ENCODE peak calls at places on chromosomes 3 and 15, in six cellular contexts. H is CD8-positive, alpha-beta T cell; T is AG09309; B is fibroblast of mammary gland; U is transverse colon; F is cardiac fibroblast. A is an unnamed sample.

GRCh38 chr3:23096041-23096440 is 107.1 kb upstream of the UBE2E2 start:
- DNase-seq in T (no peak), H (no peak), B (no peak), U (no peak), F (peak), A (no peak)

GRCh38 chr15:37940886-37941285 is 6.4 kb downstream of the TMCO5A start:
- DNase-seq in T (no peak), B (no peak), U (no peak), F (no peak), H (no peak), A (no peak)

GRCh38 chr3:179898024-179898423 is 138.7 kb downstream of the PEX5L start:
- DNase-seq in U (no peak), H (no peak), F (peak), B (peak), T (no peak), A (no peak)

GRCh38 chr15:29183071-29183831 is 86.4 kb downstream of the NSMCE3 start:
- DNase-seq in T (peak), H (no peak), U (no peak), F (peak), B (no peak), A (peak)

GRCh38 chr3:11290743-11291680 is 18.8 kb downstream of the ATG7 start:
- DNase-seq in T (peak), U (no peak), B (peak), H (peak), F (peak), A (peak)

GRCh38 chr15:43204016-43204901 is 16.6 kb downstream of the EPB42 start:
- DNase-seq in H (peak), F (peak), B (peak), U (no peak), T (peak), A (peak)

GRCh38 chr3:172317984-172318383 is 130.3 kb downstream of the GHSR start:
- DNase-seq in H (no peak), U (peak), F (peak), B (peak), T (peak), A (peak)

GRCh38 chr3:136988651-136989050 is 30.9 kb downstream of the IL20RB start:
- DNase-seq in U (no peak), T (no peak), F (no peak), B (no peak), H (no peak), A (no peak)

GRCh38 chr15:89828324-89829145 is 13.9 kb upstream of the ANPEP start:
- DNase-seq in T (no peak), B (peak), F (peak), U (peak), H (no peak), A (peak)

DNA sequence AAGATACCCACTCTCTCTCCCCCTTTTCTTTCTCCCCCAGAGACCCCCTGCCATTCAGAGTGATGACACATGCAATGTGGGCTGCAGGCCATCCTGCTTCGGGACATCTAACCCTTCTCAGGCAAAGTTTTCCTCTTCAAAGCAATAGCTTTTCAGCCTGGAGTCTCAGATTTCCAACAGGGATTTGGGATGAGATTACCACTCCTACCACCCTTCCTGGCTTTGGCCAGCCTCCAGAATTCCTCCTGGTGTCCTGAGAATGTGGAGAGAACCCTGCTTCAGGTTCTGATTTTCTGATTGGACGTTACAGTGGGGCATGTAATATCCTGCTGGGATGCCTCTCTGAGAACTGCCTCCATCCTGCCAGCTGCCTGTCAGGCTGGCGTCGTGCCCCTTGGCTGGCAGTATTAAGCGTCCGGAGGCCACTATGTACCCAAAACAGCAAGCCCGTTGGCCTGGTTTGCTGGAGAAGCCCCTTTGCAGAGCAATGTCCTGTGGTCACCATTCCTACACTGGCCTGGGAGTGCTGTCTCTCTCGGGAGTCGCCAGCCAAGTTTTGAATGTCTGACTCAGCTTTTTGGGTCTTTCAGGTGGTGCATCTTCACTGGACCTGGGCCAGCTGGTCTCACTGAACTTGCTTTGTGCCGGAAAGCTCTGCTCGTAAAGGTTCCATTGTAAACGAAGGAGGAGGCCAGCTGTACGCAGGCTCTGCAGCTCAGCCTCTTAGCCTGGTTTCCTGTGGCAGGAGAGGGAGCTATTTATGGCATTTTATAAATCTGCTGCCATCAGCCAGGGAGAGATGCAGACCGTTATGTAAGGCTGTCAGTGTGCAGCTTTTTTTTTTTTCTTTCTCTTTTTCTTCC is 19.2 kb upstream of the TRAK1 start:
- DNase-seq in B (peak), U (peak), H (no peak), T (peak), F (peak), A (peak)
- H3K4me3 ChIP-seq in B (peak), U (no peak), H (no peak), T (peak), F (no peak), A (peak)

GRCh38 chr3:126655887-126656286 is 963 bp upstream of the TXNRD3 start:
- DNase-seq in H (no peak), B (no peak), F (no peak), U (no peak), T (no peak), A (no peak)

GRCh38 chr3:126656376-126657134 is 1.6 kb upstream of the TXNRD3 start:
- DNase-seq in F (no peak), U (no peak), H (no peak), T (no peak), B (no peak), A (no peak)

GRCh38 chr3:126658584-126658983 is 3.7 kb upstream of the TXNRD3 start:
- DNase-seq in B (no peak), F (no peak), H (no peak), T (no peak), U (no peak), A (no peak)

GRCh38 chr3:126657901-126658300 is 3.0 kb upstream of the TXNRD3 start:
- DNase-seq in U (no peak), H (no peak), F (no peak), B (no peak), T (no peak), A (no peak)

DNA sequence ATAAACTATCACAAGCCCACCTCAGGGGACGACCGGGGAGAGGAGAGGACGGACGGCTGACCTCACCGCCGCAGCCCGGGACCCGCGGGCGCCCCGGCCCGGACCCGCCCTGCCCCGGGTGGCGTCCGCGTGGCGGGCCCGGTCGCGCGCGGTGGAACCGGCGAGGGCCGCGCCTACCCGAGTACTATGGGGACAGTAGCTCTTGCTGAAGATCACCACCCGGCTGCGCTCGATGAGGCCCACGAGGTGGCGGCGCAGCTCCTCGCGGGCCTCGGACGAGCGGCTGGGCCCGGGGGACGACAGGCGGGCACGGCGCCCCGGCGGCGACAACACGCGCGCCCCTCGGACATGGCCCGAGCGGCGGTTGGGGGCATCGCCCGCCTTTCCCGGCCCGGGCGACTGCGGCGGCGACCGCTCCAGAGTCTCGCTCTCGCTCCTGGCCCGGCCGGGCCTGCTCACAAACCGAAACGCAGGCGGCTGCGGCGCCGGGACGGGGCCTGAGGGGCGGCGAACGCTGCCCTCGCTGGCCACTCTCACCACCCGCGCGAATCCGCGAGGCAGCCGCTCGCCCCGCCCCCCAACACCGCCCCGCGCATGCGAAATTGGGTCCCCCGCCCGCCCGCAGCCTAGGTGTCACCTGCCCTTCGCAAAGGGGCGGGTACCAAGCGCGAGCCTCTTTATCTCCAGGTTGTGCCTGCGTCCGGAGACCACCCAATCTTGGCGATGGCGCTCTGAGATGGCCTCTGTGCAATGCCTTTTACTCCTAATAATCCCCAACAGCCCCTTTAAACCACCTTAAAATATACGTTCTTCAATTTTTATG is at the start of gene TXNRD3:
- DNase-seq in U (peak), F (peak), T (no peak), H (peak), B (peak), A (peak)
- TF ChIP-seq CTCF in U (no peak), F (no peak), T (no peak), H (no peak), B (no peak), A (no peak)

GRCh38 chr15:91263632-91264477 is 163.8 kb downstream of the SV2B start:
- DNase-seq in B (peak), T (no peak), U (peak), H (no peak), F (peak), A (no peak)
- H3K4me3 ChIP-seq in B (no peak), T (no peak), U (no peak), H (no peak), F (no peak), A (no peak)

GRCh38 chr3:32391643-32392529 is at the start of gene CMTM7:
- DNase-seq in B (peak), F (peak), U (peak), T (no peak), H (peak), A (peak)
- TF ChIP-seq CTCF in B (no peak), F (no peak), U (no peak), T (no peak), H (no peak), A (no peak)

DNA sequence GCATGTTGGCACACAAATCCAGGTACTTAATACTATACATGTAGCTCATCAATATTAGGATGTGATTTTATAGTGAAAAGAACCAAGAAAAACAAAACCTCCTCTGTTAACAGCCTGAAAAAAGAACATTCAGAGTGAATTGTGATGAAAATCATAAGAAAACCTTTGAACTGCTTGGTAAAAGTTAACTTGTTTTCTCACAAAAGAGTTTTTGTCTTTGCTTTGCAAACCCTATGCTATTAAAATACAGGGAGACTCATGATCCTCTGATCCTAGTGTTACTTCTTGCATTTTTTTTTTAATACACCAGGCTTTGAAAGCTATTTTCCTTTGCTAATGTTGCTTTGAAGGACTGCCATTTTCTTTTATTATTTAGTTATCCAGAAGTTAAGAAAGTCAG is 23.7 kb downstream of the QTRT2 start:
- DNase-seq in H (no peak), T (no peak), F (no peak), B (no peak), U (no peak), A (no peak)
- H3K4me3 ChIP-seq in H (no peak), T (no peak), F (no peak), B (no peak), U (no peak), A (no peak)

GRCh38 chr3:175941352-175941751 is 1082.2 kb downstream of the NAALADL2 start:
- DNase-seq in H (no peak), B (peak), T (no peak), F (peak), U (no peak), A (no peak)

GRCh38 chr3:175940243-175940642 is 1081.1 kb downstream of the NAALADL2 start:
- DNase-seq in U (no peak), B (no peak), F (peak), H (no peak), T (no peak), A (peak)

GRCh38 chr3:175940881-175941280 is 1081.7 kb downstream of the NAALADL2 start:
- DNase-seq in U (no peak), B (no peak), H (no peak), F (no peak), T (no peak), A (no peak)
- TF ChIP-seq CTCF in U (no peak), B (no peak), H (no peak), F (peak), T (no peak), A (no peak)

GRCh38 chr3:197856199-197856816 is 65.3 kb downstream of the LRCH3 start:
- DNase-seq in B (no peak), U (no peak), T (no peak), F (no peak), H (no peak), A (no peak)
- H3K4me3 ChIP-seq in B (no peak), U (no peak), T (no peak), F (no peak), H (no peak), A (no peak)

GRCh38 chr15:69082041-69082502 is 67.6 kb downstream of the NOX5 start:
- DNase-seq in T (peak), B (peak), U (no peak), H (no peak), F (peak), A (peak)
- TF ChIP-seq CTCF in T (no peak), B (no peak), U (no peak), H (no peak), F (no peak), A (no peak)

DNA sequence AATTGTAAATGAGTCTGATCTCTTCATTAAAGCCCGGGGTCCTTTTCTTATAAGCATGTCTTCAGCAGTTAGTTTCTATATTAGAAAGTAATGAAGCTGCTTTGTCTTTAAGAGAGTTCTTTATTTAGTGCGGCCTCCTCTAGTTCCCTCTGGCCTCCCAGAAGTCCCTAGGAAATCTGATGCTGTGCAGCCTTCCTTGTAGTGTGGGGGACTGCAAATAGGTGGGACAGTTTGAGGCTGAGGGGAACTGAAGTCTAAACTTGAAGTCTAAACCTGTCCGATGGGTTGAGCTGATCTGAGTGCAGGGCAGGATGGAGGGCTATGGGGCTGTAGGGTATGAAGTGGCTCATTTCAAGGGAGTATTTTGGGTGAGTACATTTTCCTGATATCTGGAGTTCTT is 1.4 kb downstream of the CD276 start:
- DNase-seq in F (no peak), B (peak), T (no peak), H (no peak), U (no peak), A (no peak)
- H3K4me3 ChIP-seq in F (peak), B (peak), T (peak), H (no peak), U (no peak), A (peak)